ENCODE peak calls at places on chromosomes 11 and 22, in ten cellular contexts. E is midbrain; C is mucosa of descending colon; F is T-helper 2 cell; Y is cerebellar nuclear complex; D is CD8-positive, alpha-beta T cell; G is AG04450; M is NCI-H82; P is ureter; N is endothelial cell. S is an unnamed sample.
A peak's percentile ranks its signal among the peaks of the same experiment; 100 is the strongest.

GRCh38 chr11:69510471-69511357 is 29.3 kb downstream of the LINC01488 start:
- DNase-seq in M (no peak), N (no peak), Y (no peak), P (no peak), G (no peak), F (no peak), E (no peak), D (no peak), C (no peak), S (peak; percentile 82)

GRCh38 chr11:10824888-10825287 is 16.2 kb upstream of the EIF4G2 start:
- DNase-seq in P (no peak), N (no peak), E (no peak), C (no peak), G (no peak), F (no peak), Y (no peak), M (no peak), D (no peak), S (no peak)

GRCh38 chr11:121829159-121829643 is 286.8 kb downstream of the BLID start:
- DNase-seq in F (no peak), N (no peak), M (no peak), G (peak; percentile 96), P (no peak), C (no peak), E (no peak), D (no peak), Y (no peak), S (peak; percentile 93)

GRCh38 chr22:23385301-23386244 is 194.5 kb downstream of the IGLL1 start:
- DNase-seq in P (peak; percentile 86), M (peak; percentile 75), D (peak; percentile 87), E (peak; percentile 88), N (peak; percentile 92), C (peak; percentile 81), Y (no peak), F (peak; percentile 70), G (peak; percentile 61), S (peak; percentile 100)

GRCh38 chr11:73230931-73231330 is 12.8 kb downstream of the P2RY2 start:
- DNase-seq in D (no peak), G (no peak), M (no peak), N (no peak), C (no peak), E (no peak), F (no peak), Y (no peak), P (no peak), S (peak; percentile 53)

GRCh38 chr11:129852125-129852740 is 36.6 kb downstream of the TMEM45B start:
- DNase-seq in Y (no peak), F (no peak), N (no peak), E (no peak), P (no peak), G (no peak), C (no peak), M (no peak), D (no peak), S (no peak)

GRCh38 chr11:122686106-122686505 is 30.6 kb downstream of the UBASH3B start:
- DNase-seq in D (no peak), E (no peak), C (no peak), Y (no peak), P (no peak), G (no peak), F (no peak), N (no peak), M (no peak), S (no peak)

GRCh38 chr11:118202599-118203422 is 22.0 kb downstream of the JAML start:
- DNase-seq in D (peak; percentile 61), G (no peak), Y (no peak), E (no peak), C (peak; percentile 87), N (no peak), P (no peak), M (no peak), F (peak; percentile 98), S (no peak)

GRCh38 chr11:73801136-73801535 is 13.5 kb downstream of the MRPL48 start:
- DNase-seq in C (no peak), N (no peak), D (no peak), F (no peak), E (no peak), P (no peak), G (no peak), M (no peak), Y (no peak), S (peak; percentile 66)

GRCh38 chr11:27926981-27927481 is 180.9 kb downstream of the KIF18A start:
- DNase-seq in N (no peak), P (no peak), E (no peak), F (no peak), M (peak; percentile 95), G (no peak), D (no peak), C (no peak), Y (no peak), S (no peak)

GRCh38 chr11:2691991-2692841 is 7.6 kb downstream of the KCNQ1OT1 start:
- DNase-seq in F (no peak), C (no peak), M (peak; percentile 39), N (no peak), Y (no peak), P (no peak), E (no peak), G (no peak), D (no peak), S (peak; percentile 59)

GRCh38 chr11:11265994-11266606 is 87.0 kb downstream of the CSNK2A3 start:
- DNase-seq in G (no peak), N (peak; percentile 68), Y (no peak), P (no peak), F (peak; percentile 51), C (no peak), E (peak; percentile 11), M (peak; percentile 44), D (peak; percentile 50), S (peak; percentile 88)

GRCh38 chr11:72831521-72832300 is 17.5 kb downstream of the ATG16L2 start:
- DNase-seq in G (no peak), C (peak; percentile 77), F (peak; percentile 51), Y (no peak), D (peak; percentile 60), N (peak; percentile 86), M (peak; percentile 88), E (peak; percentile 90), P (peak; percentile 87), S (peak; percentile 92)

GRCh38 chr11:118241191-118242098 is 10.7 kb downstream of the MPZL3 start:
- DNase-seq in N (peak; percentile 38), Y (no peak), M (no peak), G (no peak), D (peak; percentile 54), C (no peak), P (peak; percentile 53), F (peak; percentile 96), E (no peak), S (no peak)

S was measured in osteoblast.